ENCODE peak calls at places on chromosomes 2 and 18, in five cellular contexts. G is lung, Y is HL-60, X is breast epithelium, Q is upper lobe of right lung. K is an unnamed sample.

GRCh38 chr2:9074930-9075329 is 71.4 kb upstream of the MBOAT2 start:
- DNase-seq in G (no peak), Y (no peak), X (no peak), Q (no peak), K (no peak)

GRCh38 chr18:28961669-28962228 is 784.8 kb upstream of the CDH2 start:
- DNase-seq in G (no peak), Y (peak), X (no peak), Q (no peak), K (no peak)

GRCh38 chr2:205675861-205676516 is 6.3 kb upstream of the NRP2 start:
- DNase-seq in G (no peak), Y (peak), X (no peak), Q (no peak), K (no peak)

GRCh38 chr2:215358891-215359575 is 47.2 kb downstream of the ATIC start:
- DNase-seq in G (no peak), Y (no peak), X (no peak), Q (no peak), K (no peak)

GRCh38 chr2:241769819-241770184 is 6.8 kb upstream of the GAL3ST2 start:
- DNase-seq in G (no peak), Y (no peak), X (peak), Q (no peak), K (no peak)

GRCh38 chr2:54578668-54579045 is 122.5 kb downstream of the SPTBN1 start:
- DNase-seq in G (no peak), Y (no peak), X (no peak), Q (no peak), K (no peak)

GRCh38 chr2:238106698-238107524 is 6.8 kb downstream of the ESPNL start:
- DNase-seq in G (no peak), Y (peak), X (no peak), Q (peak), K (no peak)

GRCh38 chr2:169818241-169818640 is 6.5 kb downstream of the METTL5 start:
- DNase-seq in G (no peak), Y (no peak), X (no peak), Q (no peak), K (no peak)

GRCh38 chr18:51196811-51197660 is 445 bp downstream of the MEX3C start:
- DNase-seq in G (peak), Y (peak), X (peak), Q (peak), K (peak)

GRCh38 chr2:107738268-107738667 is 88.4 kb upstream of the RGPD4 start:
- DNase-seq in G (no peak), Y (no peak), X (no peak), Q (no peak), K (no peak)

GRCh38 chr2:65199891-65200290 is 27.7 kb upstream of the ACTR2 start:
- DNase-seq in G (no peak), Y (no peak), X (no peak), Q (no peak), K (no peak)

GRCh38 chr2:187519419-187520120 is 34.7 kb downstream of the TFPI start:
- DNase-seq in G (no peak), Y (no peak), X (no peak), Q (no peak), K (no peak)

GRCh38 chr2:241850544-241851324 is 8.0 kb downstream of the PDCD1 start:
- DNase-seq in G (no peak), Y (no peak), X (no peak), Q (no peak), K (no peak)

GRCh38 chr18:33757037-33757436 is 179.0 kb downstream of the ASXL3 start:
- DNase-seq in G (no peak), Y (no peak), X (no peak), Q (no peak), K (no peak)

GRCh38 chr18:67400502-67401117 is 115.9 kb downstream of the DSEL start:
- DNase-seq in G (no peak), Y (no peak), X (no peak), Q (no peak), K (no peak)

GRCh38 chr2:217909156-217909820 is 93.5 kb downstream of the TNS1 start:
- DNase-seq in G (no peak), Y (no peak), X (no peak), Q (no peak), K (no peak)

GRCh38 chr2:217906787-217907186 is 96.0 kb downstream of the TNS1 start:
- DNase-seq in G (peak), Y (no peak), X (no peak), Q (peak), K (no peak)

GRCh38 chr2:217907266-217907665 is 95.5 kb downstream of the TNS1 start:
- DNase-seq in G (no peak), Y (no peak), X (no peak), Q (peak), K (no peak)

GRCh38 chr2:217910875-217911212 is 92.0 kb downstream of the TNS1 start:
- DNase-seq in G (no peak), Y (no peak), X (no peak), Q (no peak), K (no peak)

GRCh38 chr2:217908544-217908943 is 94.3 kb downstream of the TNS1 start:
- DNase-seq in G (no peak), Y (no peak), X (no peak), Q (no peak), K (no peak)
- H3K27ac ChIP-seq in G (peak), Y (no peak), X (peak), Q (peak), K (no peak)

DNA sequence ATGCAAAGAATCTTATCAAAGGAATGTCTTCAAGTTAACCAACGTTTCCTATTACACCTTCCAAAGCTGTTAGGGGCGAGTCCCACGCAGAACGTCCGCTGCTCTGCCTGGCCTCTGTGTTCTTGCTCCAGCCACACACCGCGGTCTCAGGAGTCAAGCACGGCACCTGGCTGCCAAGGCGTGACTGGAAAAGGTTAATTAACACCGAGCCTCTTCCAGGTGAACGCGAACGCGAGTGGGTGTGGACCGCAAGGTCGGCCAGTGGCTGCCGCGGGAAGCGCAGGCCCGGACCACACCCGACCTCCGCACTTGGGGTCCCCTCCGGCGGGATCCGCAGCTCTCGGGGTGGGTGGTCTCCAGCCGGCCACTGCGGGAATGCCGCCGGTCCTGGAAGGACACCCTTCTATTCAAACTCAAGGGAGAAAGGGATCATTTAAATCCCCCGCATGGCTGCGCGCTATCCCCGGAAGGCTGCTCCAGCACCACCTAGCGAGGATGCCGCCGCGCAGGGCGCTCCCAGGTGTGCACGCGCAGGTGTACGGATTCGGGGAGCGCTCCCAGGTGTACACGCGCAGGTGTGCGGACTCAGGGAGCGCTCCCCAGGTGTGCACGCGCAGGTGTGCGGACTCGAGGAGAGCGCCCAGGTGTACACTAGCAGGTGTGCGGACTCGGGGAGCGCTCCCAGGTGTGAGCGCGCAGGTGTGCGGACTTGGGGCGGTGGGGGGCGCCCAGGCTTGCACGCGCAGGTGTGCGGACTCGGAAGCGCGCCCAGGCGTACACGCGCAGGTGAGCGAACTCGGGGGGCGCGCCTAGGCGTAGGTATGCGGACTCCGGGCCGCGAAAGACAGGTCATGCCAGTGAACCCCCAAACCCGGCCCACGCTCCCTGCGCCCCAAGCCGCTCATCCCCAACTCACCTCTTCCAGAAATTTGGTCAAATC is 662 bp downstream of the CYB5A start:
- DNase-seq in G (peak), Y (no peak), X (no peak), Q (peak), K (no peak)
- H3K27ac ChIP-seq in G (peak), Y (peak), X (peak), Q (peak), K (peak)

GRCh38 chr2:152523091-152523490 is 188.1 kb downstream of the FMNL2 start:
- DNase-seq in G (no peak), Y (no peak), X (no peak), Q (no peak), K (no peak)
- H3K27ac ChIP-seq in G (no peak), Y (no peak), X (no peak), Q (no peak), K (no peak)

GRCh38 chr18:79495591-79496071 is 99.9 kb downstream of the NFATC1 start:
- DNase-seq in G (no peak), Y (no peak), X (no peak), Q (peak), K (no peak)

GRCh38 chr18:79497638-79498081 is 101.9 kb downstream of the NFATC1 start:
- DNase-seq in G (no peak), Y (no peak), X (no peak), Q (no peak), K (no peak)

GRCh38 chr18:79494936-79495335 is 99.2 kb downstream of the NFATC1 start:
- DNase-seq in G (no peak), Y (no peak), X (no peak), Q (peak), K (no peak)

GRCh38 chr18:79496978-79497637 is 101.4 kb downstream of the NFATC1 start:
- DNase-seq in G (no peak), Y (no peak), X (no peak), Q (peak), K (no peak)

DNA sequence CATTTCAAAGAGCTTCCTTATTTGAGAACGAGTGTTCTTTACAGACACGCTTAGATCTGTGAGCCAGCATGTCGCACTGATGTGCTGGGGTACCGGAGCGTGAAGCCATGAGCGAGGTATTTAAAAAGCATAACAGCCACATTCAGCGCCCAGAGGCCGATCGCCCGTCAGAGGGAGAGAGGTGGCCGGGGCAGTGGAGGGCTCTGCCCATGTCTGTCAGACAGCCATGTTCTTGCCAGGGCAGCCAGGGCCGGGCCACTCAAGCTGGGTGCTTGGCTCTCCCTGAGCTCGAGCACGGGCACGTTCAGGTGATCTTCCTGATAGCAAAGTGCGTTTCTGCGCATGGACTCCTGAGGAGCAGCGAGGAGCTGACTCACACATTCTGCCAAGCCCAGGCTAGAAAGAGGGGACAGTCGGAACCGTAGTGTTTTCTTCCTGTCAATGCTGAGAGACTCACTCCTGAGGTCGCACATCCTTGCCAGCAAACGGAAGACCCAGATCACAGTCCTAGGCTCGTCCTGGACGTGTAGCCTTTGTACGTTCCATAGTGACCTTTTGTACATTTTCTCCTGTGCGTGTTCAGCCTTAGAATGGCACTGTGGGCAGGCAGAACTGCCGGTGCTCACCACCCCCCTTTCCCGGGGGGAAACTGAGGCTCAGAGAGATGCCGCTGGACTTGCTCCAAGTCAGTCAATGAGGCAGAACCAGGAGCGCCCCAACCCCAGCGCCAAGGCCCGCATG is 100.7 kb downstream of the NFATC1 start:
- DNase-seq in G (no peak), Y (no peak), X (no peak), Q (peak), K (no peak)
- H3K27ac ChIP-seq in G (no peak), Y (no peak), X (no peak), Q (no peak), K (no peak)